ENCODE peak calls at places on chromosomes 7 and 10, in four cellular contexts. One of them, this sample, is unnamed.

GRCh38 chr10:31101123-31101522 is 69.5 kb upstream of the ZNF438 start:
- DNase-seq in SK-N-MC: no peak
- DNase-seq in transverse colon: no peak
- DNase-seq in stomach: peak; percentile 42
- DNase-seq in this sample: peak; percentile 15

GRCh38 chr7:137919987-137920386 is 73.2 kb upstream of the DGKI start:
- DNase-seq in transverse colon: no peak
- DNase-seq in SK-N-MC: no peak
- DNase-seq in stomach: no peak
- DNase-seq in this sample: no peak

GRCh38 chr10:116385994-116386809 is 41.4 kb upstream of the PNLIPRP3 start:
- DNase-seq in transverse colon: no peak
- DNase-seq in SK-N-MC: peak; percentile 18
- DNase-seq in stomach: no peak
- DNase-seq in this sample: no peak

GRCh38 chr10:15168296-15168780 is at the start of gene NMT2:
- DNase-seq in stomach: no peak
- DNase-seq in SK-N-MC: no peak
- DNase-seq in transverse colon: no peak
- DNase-seq in this sample: peak; percentile 90

GRCh38 chr10:119313645-119314044 is 106.3 kb downstream of the GRK5 start:
- DNase-seq in transverse colon: peak; percentile 43
- DNase-seq in stomach: no peak
- DNase-seq in SK-N-MC: no peak
- DNase-seq in this sample: peak; percentile 67

GRCh38 chr7:28005075-28005847 is 175.3 kb downstream of the JAZF1 start:
- DNase-seq in SK-N-MC: no peak
- DNase-seq in transverse colon: no peak
- DNase-seq in stomach: no peak
- DNase-seq in this sample: no peak

GRCh38 chr7:101386558-101387199 is 24.0 kb downstream of the COL26A1 start:
- DNase-seq in stomach: no peak
- DNase-seq in SK-N-MC: no peak
- DNase-seq in transverse colon: no peak
- DNase-seq in this sample: no peak

GRCh38 chr7:112252691-112253090 is 46.2 kb downstream of the ZNF277 start:
- DNase-seq in stomach: no peak
- DNase-seq in transverse colon: no peak
- DNase-seq in SK-N-MC: no peak
- DNase-seq in this sample: no peak

GRCh38 chr10:103748020-103748419 is 107.4 kb downstream of the SH3PXD2A start:
- DNase-seq in transverse colon: peak; percentile 66
- DNase-seq in SK-N-MC: no peak
- DNase-seq in stomach: peak; percentile 34
- DNase-seq in this sample: no peak

GRCh38 chr7:98913612-98914011 is 35.3 kb downstream of the TRRAP start:
- DNase-seq in stomach: no peak
- DNase-seq in transverse colon: no peak
- DNase-seq in SK-N-MC: no peak
- DNase-seq in this sample: no peak

GRCh38 chr7:1638113-1638726 is 31.9 kb upstream of the ELFN1 start:
- DNase-seq in stomach: no peak
- DNase-seq in SK-N-MC: no peak
- DNase-seq in transverse colon: no peak
- DNase-seq in this sample: no peak

GRCh38 chr7:87926581-87927461 is 7.2 kb upstream of the ADAM22 start:
- DNase-seq in transverse colon: peak; percentile 42
- DNase-seq in SK-N-MC: no peak
- DNase-seq in stomach: no peak
- DNase-seq in this sample: no peak

GRCh38 chr10:30645340-30645827 is 15.8 kb upstream of the LYZL2 start:
- DNase-seq in stomach: no peak
- DNase-seq in SK-N-MC: no peak
- DNase-seq in transverse colon: no peak
- DNase-seq in this sample: no peak

GRCh38 chr7:4230352-4230751 is 451.7 kb upstream of the FOXK1 start:
- DNase-seq in transverse colon: no peak
- DNase-seq in SK-N-MC: no peak
- DNase-seq in stomach: no peak
- DNase-seq in this sample: no peak

GRCh38 chr10:110212119-110213006 is 5.0 kb downstream of the MXI1 start:
- DNase-seq in stomach: peak; percentile 40
- DNase-seq in SK-N-MC: no peak
- DNase-seq in transverse colon: peak; percentile 80
- DNase-seq in this sample: no peak

GRCh38 chr7:130884437-130885417 is 150.7 kb upstream of the KLF14 start:
- DNase-seq in stomach: no peak
- DNase-seq in SK-N-MC: no peak
- DNase-seq in transverse colon: no peak
- DNase-seq in this sample: no peak

GRCh38 chr10:43024942-43025700 is 51.7 kb upstream of the RET start:
- DNase-seq in SK-N-MC: no peak
- DNase-seq in stomach: no peak
- DNase-seq in transverse colon: no peak
- DNase-seq in this sample: no peak

GRCh38 chr7:114368492-114368891 is 46.1 kb upstream of the FOXP2 start:
- DNase-seq in stomach: no peak
- DNase-seq in SK-N-MC: no peak
- DNase-seq in transverse colon: no peak
- DNase-seq in this sample: no peak

GRCh38 chr10:21261705-21262285 is 263.7 kb downstream of the SKIDA1 start:
- DNase-seq in transverse colon: no peak
- DNase-seq in SK-N-MC: no peak
- DNase-seq in stomach: no peak
- DNase-seq in this sample: no peak

GRCh38 chr10:42949287-42949686 is 127.6 kb upstream of the RET start:
- DNase-seq in stomach: no peak
- DNase-seq in SK-N-MC: no peak
- DNase-seq in transverse colon: no peak
- DNase-seq in this sample: no peak

GRCh38 chr10:125141860-125142484 is 18.4 kb downstream of the CTBP2 start:
- DNase-seq in SK-N-MC: no peak
- DNase-seq in transverse colon: no peak
- DNase-seq in stomach: no peak
- DNase-seq in this sample: no peak

GRCh38 chr10:373516-374309 is 238.5 kb downstream of the ZMYND11 start:
- DNase-seq in transverse colon: peak; percentile 25
- DNase-seq in stomach: no peak
- DNase-seq in SK-N-MC: no peak
- DNase-seq in this sample: no peak

GRCh38 chr7:100489824-100490223 is 6.1 kb downstream of the NYAP1 start:
- DNase-seq in transverse colon: no peak
- DNase-seq in SK-N-MC: peak; percentile 91
- DNase-seq in stomach: peak; percentile 38
- DNase-seq in this sample: peak; percentile 88

GRCh38 chr10:43117031-43117776 is 21.0 kb upstream of the CSGALNACT2 start:
- DNase-seq in SK-N-MC: no peak
- DNase-seq in stomach: no peak
- DNase-seq in transverse colon: no peak
- DNase-seq in this sample: no peak

GRCh38 chr7:66176914-66177313 is 28.2 kb upstream of the TPST1 start:
- DNase-seq in transverse colon: no peak
- DNase-seq in stomach: no peak
- DNase-seq in SK-N-MC: no peak
- DNase-seq in this sample: no peak

GRCh38 chr7:10106609-10107008 is 867.1 kb upstream of the PHF14 start:
- DNase-seq in stomach: no peak
- DNase-seq in transverse colon: no peak
- DNase-seq in SK-N-MC: no peak
- DNase-seq in this sample: no peak

DNA sequence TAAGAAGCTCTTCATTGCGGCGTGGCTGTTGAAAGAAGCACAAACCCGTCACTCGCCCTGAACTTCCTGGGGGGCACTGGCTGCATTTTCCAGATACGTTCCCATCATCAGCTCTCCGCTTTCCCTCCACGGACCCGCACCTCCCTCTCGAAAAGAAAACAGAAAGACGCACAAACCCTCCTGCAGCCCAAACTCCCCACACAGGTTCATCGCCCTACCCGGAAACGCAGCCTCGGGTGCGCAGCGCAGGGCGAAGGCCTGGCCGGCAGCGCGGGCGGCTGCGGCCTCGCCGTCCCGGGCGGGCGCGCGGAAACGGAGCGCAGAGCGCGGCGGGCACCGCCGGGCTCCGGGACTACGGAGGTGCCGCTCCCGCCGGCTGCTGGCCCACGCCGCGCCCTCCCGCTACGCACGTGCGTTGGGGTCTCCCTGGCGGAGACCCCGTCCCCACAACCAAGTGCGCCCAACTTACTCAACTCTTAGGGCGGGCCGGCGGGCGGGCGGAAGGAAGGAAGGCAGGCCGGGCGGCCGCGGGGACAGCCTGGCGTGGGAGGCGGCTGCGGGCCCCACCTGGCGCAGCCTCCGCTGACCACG is 822 bp downstream of the ZNF800 start:
- DNase-seq in stomach: peak; percentile 50
- DNase-seq in SK-N-MC: no peak
- DNase-seq in transverse colon: peak; percentile 53
- DNase-seq in this sample: peak; percentile 26
- TF ChIP-seq POLR2AphosphoS5 in stomach: no peak
- TF ChIP-seq POLR2AphosphoS5 in SK-N-MC: no peak
- TF ChIP-seq POLR2AphosphoS5 in transverse colon: no peak
- TF ChIP-seq POLR2AphosphoS5 in this sample: no peak

GRCh38 chr7:143380264-143380645 is 890 bp upstream of the ZYX start:
- DNase-seq in SK-N-MC: peak; percentile 70
- DNase-seq in stomach: peak; percentile 87
- DNase-seq in transverse colon: peak; percentile 92
- DNase-seq in this sample: peak; percentile 63
- TF ChIP-seq POLR2AphosphoS5 in SK-N-MC: no peak
- TF ChIP-seq POLR2AphosphoS5 in stomach: no peak
- TF ChIP-seq POLR2AphosphoS5 in transverse colon: no peak
- TF ChIP-seq POLR2AphosphoS5 in this sample: no peak

GRCh38 chr7:6516387-6516983 is 34.8 kb downstream of the GRID2IP start:
- DNase-seq in SK-N-MC: peak; percentile 18
- DNase-seq in stomach: peak; percentile 87
- DNase-seq in transverse colon: peak; percentile 86
- DNase-seq in this sample: no peak
- TF ChIP-seq POLR2AphosphoS5 in SK-N-MC: no peak
- TF ChIP-seq POLR2AphosphoS5 in stomach: no peak
- TF ChIP-seq POLR2AphosphoS5 in transverse colon: no peak
- TF ChIP-seq POLR2AphosphoS5 in this sample: no peak

GRCh38 chr10:26463986-26464385 is 25.8 kb downstream of the APBB1IP start:
- DNase-seq in transverse colon: no peak
- DNase-seq in SK-N-MC: no peak
- DNase-seq in stomach: no peak
- DNase-seq in this sample: no peak
- TF ChIP-seq POLR2AphosphoS5 in transverse colon: no peak
- TF ChIP-seq POLR2AphosphoS5 in SK-N-MC: no peak
- TF ChIP-seq POLR2AphosphoS5 in stomach: no peak
- TF ChIP-seq POLR2AphosphoS5 in this sample: no peak

DNA sequence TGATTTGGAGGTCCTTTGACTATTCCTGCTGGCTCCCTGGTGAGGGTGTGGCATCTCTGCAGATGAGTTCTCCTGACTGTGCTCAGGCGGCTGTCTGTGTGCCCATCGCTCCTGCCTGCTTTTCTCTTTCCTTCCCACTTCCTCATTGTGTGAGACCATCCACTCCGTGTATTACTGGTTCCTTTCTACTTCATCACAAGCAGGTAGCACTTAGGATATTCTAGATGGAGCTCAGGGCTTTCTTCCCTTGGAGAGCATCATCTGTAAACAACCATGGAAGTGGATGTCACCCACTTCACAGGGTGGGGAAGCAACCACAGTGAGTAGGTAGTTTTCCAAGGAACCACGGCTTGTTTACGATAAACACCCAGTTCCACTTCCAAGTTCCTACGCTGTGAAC is 15.7 kb downstream of the DNAJB6 start:
- DNase-seq in transverse colon: no peak
- DNase-seq in stomach: no peak
- DNase-seq in SK-N-MC: no peak
- DNase-seq in this sample: no peak
- TF ChIP-seq POLR2AphosphoS5 in transverse colon: no peak
- TF ChIP-seq POLR2AphosphoS5 in stomach: no peak
- TF ChIP-seq POLR2AphosphoS5 in SK-N-MC: no peak
- TF ChIP-seq POLR2AphosphoS5 in this sample: no peak

GRCh38 chr10:127157506-127158205 is 38.7 kb downstream of the INSYN2A start:
- DNase-seq in SK-N-MC: no peak
- DNase-seq in transverse colon: no peak
- DNase-seq in stomach: no peak
- DNase-seq in this sample: no peak
- TF ChIP-seq POLR2AphosphoS5 in SK-N-MC: no peak
- TF ChIP-seq POLR2AphosphoS5 in transverse colon: no peak
- TF ChIP-seq POLR2AphosphoS5 in stomach: no peak
- TF ChIP-seq POLR2AphosphoS5 in this sample: no peak

GRCh38 chr7:15495170-15495569 is 66.6 kb downstream of the AGMO start:
- DNase-seq in transverse colon: no peak
- DNase-seq in stomach: no peak
- DNase-seq in SK-N-MC: no peak
- DNase-seq in this sample: no peak

GRCh38 chr7:15504376-15504775 is 57.4 kb downstream of the AGMO start:
- DNase-seq in transverse colon: no peak
- DNase-seq in stomach: no peak
- DNase-seq in SK-N-MC: peak; percentile 58
- DNase-seq in this sample: no peak

GRCh38 chr7:15503603-15504280 is 58.1 kb downstream of the AGMO start:
- DNase-seq in transverse colon: no peak
- DNase-seq in stomach: no peak
- DNase-seq in SK-N-MC: no peak
- DNase-seq in this sample: no peak

GRCh38 chr7:15498465-15498864 is 63.4 kb downstream of the AGMO start:
- DNase-seq in transverse colon: no peak
- DNase-seq in stomach: no peak
- DNase-seq in SK-N-MC: no peak
- DNase-seq in this sample: no peak
- TF ChIP-seq POLR2AphosphoS5 in transverse colon: no peak
- TF ChIP-seq POLR2AphosphoS5 in stomach: no peak
- TF ChIP-seq POLR2AphosphoS5 in SK-N-MC: no peak
- TF ChIP-seq POLR2AphosphoS5 in this sample: no peak

GRCh38 chr7:15684036-15684815 is 2.3 kb downstream of the MEOX2 start:
- DNase-seq in transverse colon: no peak
- DNase-seq in SK-N-MC: no peak
- DNase-seq in stomach: no peak
- DNase-seq in this sample: no peak

GRCh38 chr7:15686957-15687644 is 618 bp upstream of the MEOX2 start:
- DNase-seq in stomach: no peak
- DNase-seq in transverse colon: no peak
- DNase-seq in SK-N-MC: no peak
- DNase-seq in this sample: no peak

GRCh38 chr7:15684834-15685233 is 1.6 kb downstream of the MEOX2 start:
- DNase-seq in SK-N-MC: no peak
- DNase-seq in transverse colon: no peak
- DNase-seq in stomach: no peak
- DNase-seq in this sample: no peak

GRCh38 chr7:15686209-15686956 is at the start of gene MEOX2:
- DNase-seq in stomach: no peak
- DNase-seq in transverse colon: peak; percentile 44
- DNase-seq in SK-N-MC: no peak
- DNase-seq in this sample: no peak

GRCh38 chr7:15685358-15686181 is 913 bp downstream of the MEOX2 start:
- DNase-seq in transverse colon: no peak
- DNase-seq in stomach: no peak
- DNase-seq in SK-N-MC: no peak
- DNase-seq in this sample: no peak
- TF ChIP-seq POLR2AphosphoS5 in transverse colon: no peak
- TF ChIP-seq POLR2AphosphoS5 in stomach: peak; percentile 15
- TF ChIP-seq POLR2AphosphoS5 in SK-N-MC: no peak
- TF ChIP-seq POLR2AphosphoS5 in this sample: no peak

GRCh38 chr7:20330176-20330796 is 414 bp upstream of the ITGB8 start:
- DNase-seq in transverse colon: peak; percentile 83
- DNase-seq in stomach: peak; percentile 81
- DNase-seq in SK-N-MC: no peak
- DNase-seq in this sample: peak; percentile 50
- TF ChIP-seq POLR2AphosphoS5 in transverse colon: no peak
- TF ChIP-seq POLR2AphosphoS5 in stomach: peak; percentile 9
- TF ChIP-seq POLR2AphosphoS5 in SK-N-MC: no peak
- TF ChIP-seq POLR2AphosphoS5 in this sample: peak; percentile 22

GRCh38 chr7:151663382-151664100 is 143.8 kb upstream of the RHEB start:
- DNase-seq in SK-N-MC: no peak
- DNase-seq in stomach: no peak
- DNase-seq in transverse colon: no peak
- DNase-seq in this sample: no peak
- TF ChIP-seq POLR2AphosphoS5 in SK-N-MC: no peak
- TF ChIP-seq POLR2AphosphoS5 in stomach: no peak
- TF ChIP-seq POLR2AphosphoS5 in transverse colon: no peak
- TF ChIP-seq POLR2AphosphoS5 in this sample: no peak

This sample was measured in GM12892.